ENCODE peak calls at places on chromosomes 5 and 9, in ten cellular contexts. One of them, this sample, is unnamed.

GRCh38 chr5:142841511-142842255 is 71.5 kb downstream of the ARHGAP26 start:
- DNase-seq in kidney epithelial cell: no peak
- DNase-seq in tibial nerve: peak
- DNase-seq in HFFc6: peak
- DNase-seq in nephron progenitor cell: no peak
- DNase-seq in transverse colon: no peak
- DNase-seq in neural progenitor cell: peak
- DNase-seq in AG10803: peak
- DNase-seq in osteocyte: no peak
- DNase-seq in omental fat pad: no peak
- DNase-seq in this sample: peak

GRCh38 chr9:34650816-34651215 is 1.2 kb upstream of the IL11RA start:
- DNase-seq in kidney epithelial cell: no peak
- DNase-seq in tibial nerve: no peak
- DNase-seq in HFFc6: no peak
- DNase-seq in nephron progenitor cell: no peak
- DNase-seq in transverse colon: no peak
- DNase-seq in neural progenitor cell: no peak
- DNase-seq in AG10803: no peak
- DNase-seq in osteocyte: no peak
- DNase-seq in omental fat pad: no peak
- DNase-seq in this sample: no peak

GRCh38 chr5:57456531-57457135 is 26.0 kb downstream of the ACTBL2 start:
- DNase-seq in kidney epithelial cell: no peak
- DNase-seq in tibial nerve: no peak
- DNase-seq in HFFc6: no peak
- DNase-seq in nephron progenitor cell: no peak
- DNase-seq in transverse colon: no peak
- DNase-seq in neural progenitor cell: no peak
- DNase-seq in AG10803: no peak
- DNase-seq in osteocyte: no peak
- DNase-seq in omental fat pad: no peak
- DNase-seq in this sample: no peak

GRCh38 chr5:14925326-14925725 is 53.7 kb upstream of the ANKH start:
- DNase-seq in kidney epithelial cell: no peak
- DNase-seq in tibial nerve: no peak
- DNase-seq in HFFc6: no peak
- DNase-seq in nephron progenitor cell: no peak
- DNase-seq in transverse colon: no peak
- DNase-seq in neural progenitor cell: no peak
- DNase-seq in AG10803: peak
- DNase-seq in osteocyte: no peak
- DNase-seq in omental fat pad: no peak
- DNase-seq in this sample: no peak

GRCh38 chr9:35816708-35817107 is 1.9 kb upstream of the HINT2 start:
- DNase-seq in kidney epithelial cell: no peak
- DNase-seq in tibial nerve: no peak
- DNase-seq in HFFc6: no peak
- DNase-seq in nephron progenitor cell: no peak
- DNase-seq in transverse colon: no peak
- DNase-seq in neural progenitor cell: peak
- DNase-seq in AG10803: no peak
- DNase-seq in osteocyte: no peak
- DNase-seq in omental fat pad: no peak
- DNase-seq in this sample: no peak

GRCh38 chr5:141260458-141261237 is 15.5 kb downstream of the PCDHB15 start:
- DNase-seq in kidney epithelial cell: no peak
- DNase-seq in tibial nerve: no peak
- DNase-seq in HFFc6: no peak
- DNase-seq in nephron progenitor cell: no peak
- DNase-seq in transverse colon: no peak
- DNase-seq in neural progenitor cell: peak
- DNase-seq in AG10803: no peak
- DNase-seq in osteocyte: no peak
- DNase-seq in omental fat pad: no peak
- DNase-seq in this sample: no peak

GRCh38 chr9:118786877-118787276 is 582.4 kb downstream of the BRINP1 start:
- DNase-seq in kidney epithelial cell: no peak
- DNase-seq in tibial nerve: no peak
- DNase-seq in HFFc6: no peak
- DNase-seq in nephron progenitor cell: no peak
- DNase-seq in transverse colon: no peak
- DNase-seq in neural progenitor cell: no peak
- DNase-seq in AG10803: no peak
- DNase-seq in osteocyte: no peak
- DNase-seq in omental fat pad: no peak
- DNase-seq in this sample: no peak

GRCh38 chr9:88536951-88537742 is 2.2 kb downstream of the NXNL2 start:
- DNase-seq in kidney epithelial cell: no peak
- DNase-seq in tibial nerve: no peak
- DNase-seq in HFFc6: no peak
- DNase-seq in nephron progenitor cell: no peak
- DNase-seq in transverse colon: no peak
- DNase-seq in neural progenitor cell: no peak
- DNase-seq in AG10803: no peak
- DNase-seq in osteocyte: no peak
- DNase-seq in omental fat pad: no peak
- DNase-seq in this sample: peak

GRCh38 chr9:92963831-92964606 is 16.7 kb downstream of the FGD3 start:
- DNase-seq in kidney epithelial cell: no peak
- DNase-seq in tibial nerve: peak
- DNase-seq in HFFc6: no peak
- DNase-seq in nephron progenitor cell: no peak
- DNase-seq in transverse colon: peak
- DNase-seq in neural progenitor cell: no peak
- DNase-seq in AG10803: no peak
- DNase-seq in osteocyte: no peak
- DNase-seq in omental fat pad: no peak
- DNase-seq in this sample: no peak

GRCh38 chr9:127919253-127919815 is 2.5 kb upstream of the ST6GALNAC4 start:
- DNase-seq in kidney epithelial cell: peak
- DNase-seq in tibial nerve: peak
- DNase-seq in HFFc6: peak
- DNase-seq in nephron progenitor cell: no peak
- DNase-seq in transverse colon: peak
- DNase-seq in neural progenitor cell: no peak
- DNase-seq in AG10803: peak
- DNase-seq in osteocyte: peak
- DNase-seq in omental fat pad: peak
- DNase-seq in this sample: peak

GRCh38 chr5:143177263-143177994 is 226.1 kb downstream of the NR3C1 start:
- DNase-seq in kidney epithelial cell: peak
- DNase-seq in tibial nerve: no peak
- DNase-seq in HFFc6: peak
- DNase-seq in nephron progenitor cell: no peak
- DNase-seq in transverse colon: no peak
- DNase-seq in neural progenitor cell: no peak
- DNase-seq in AG10803: peak
- DNase-seq in osteocyte: no peak
- DNase-seq in omental fat pad: no peak
- DNase-seq in this sample: no peak

GRCh38 chr9:35616681-35617459 is 1.3 kb downstream of the CD72 start:
- DNase-seq in kidney epithelial cell: no peak
- DNase-seq in tibial nerve: peak
- DNase-seq in HFFc6: no peak
- DNase-seq in nephron progenitor cell: peak
- DNase-seq in transverse colon: peak
- DNase-seq in neural progenitor cell: peak
- DNase-seq in AG10803: peak
- DNase-seq in osteocyte: no peak
- DNase-seq in omental fat pad: peak
- DNase-seq in this sample: peak

GRCh38 chr9:109699019-109699418 is 81.0 kb upstream of the PALM2AKAP2 start:
- DNase-seq in kidney epithelial cell: no peak
- DNase-seq in tibial nerve: no peak
- DNase-seq in HFFc6: peak
- DNase-seq in nephron progenitor cell: no peak
- DNase-seq in transverse colon: no peak
- DNase-seq in neural progenitor cell: no peak
- DNase-seq in AG10803: peak
- DNase-seq in osteocyte: no peak
- DNase-seq in omental fat pad: no peak
- DNase-seq in this sample: no peak

GRCh38 chr9:92180669-92181181 is 65.5 kb upstream of the SPTLC1 start:
- DNase-seq in kidney epithelial cell: peak
- DNase-seq in tibial nerve: no peak
- DNase-seq in HFFc6: peak
- DNase-seq in nephron progenitor cell: no peak
- DNase-seq in transverse colon: no peak
- DNase-seq in neural progenitor cell: no peak
- DNase-seq in AG10803: peak
- DNase-seq in osteocyte: peak
- DNase-seq in omental fat pad: no peak
- DNase-seq in this sample: no peak

GRCh38 chr5:10106806-10107205 is 142.9 kb downstream of the ATPSCKMT start:
- DNase-seq in kidney epithelial cell: no peak
- DNase-seq in tibial nerve: no peak
- DNase-seq in HFFc6: peak
- DNase-seq in nephron progenitor cell: no peak
- DNase-seq in transverse colon: no peak
- DNase-seq in neural progenitor cell: no peak
- DNase-seq in AG10803: peak
- DNase-seq in osteocyte: no peak
- DNase-seq in omental fat pad: no peak
- DNase-seq in this sample: no peak

GRCh38 chr5:100553209-100553608 is 18.0 kb downstream of the FAM174A start:
- DNase-seq in kidney epithelial cell: no peak
- DNase-seq in tibial nerve: no peak
- DNase-seq in HFFc6: peak
- DNase-seq in nephron progenitor cell: no peak
- DNase-seq in transverse colon: no peak
- DNase-seq in neural progenitor cell: no peak
- DNase-seq in AG10803: peak
- DNase-seq in osteocyte: no peak
- DNase-seq in omental fat pad: no peak
- DNase-seq in this sample: no peak

GRCh38 chr5:128574041-128574440 is 36.0 kb upstream of the FBN2 start:
- DNase-seq in kidney epithelial cell: peak
- DNase-seq in tibial nerve: no peak
- DNase-seq in HFFc6: peak
- DNase-seq in nephron progenitor cell: no peak
- DNase-seq in transverse colon: no peak
- DNase-seq in neural progenitor cell: no peak
- DNase-seq in AG10803: no peak
- DNase-seq in osteocyte: no peak
- DNase-seq in omental fat pad: no peak
- DNase-seq in this sample: no peak

GRCh38 chr9:97373311-97373710 is 38.6 kb upstream of the TDRD7 start:
- DNase-seq in kidney epithelial cell: no peak
- DNase-seq in tibial nerve: no peak
- DNase-seq in HFFc6: no peak
- DNase-seq in nephron progenitor cell: no peak
- DNase-seq in transverse colon: peak
- DNase-seq in neural progenitor cell: no peak
- DNase-seq in AG10803: no peak
- DNase-seq in osteocyte: no peak
- DNase-seq in omental fat pad: no peak
- DNase-seq in this sample: no peak

DNA sequence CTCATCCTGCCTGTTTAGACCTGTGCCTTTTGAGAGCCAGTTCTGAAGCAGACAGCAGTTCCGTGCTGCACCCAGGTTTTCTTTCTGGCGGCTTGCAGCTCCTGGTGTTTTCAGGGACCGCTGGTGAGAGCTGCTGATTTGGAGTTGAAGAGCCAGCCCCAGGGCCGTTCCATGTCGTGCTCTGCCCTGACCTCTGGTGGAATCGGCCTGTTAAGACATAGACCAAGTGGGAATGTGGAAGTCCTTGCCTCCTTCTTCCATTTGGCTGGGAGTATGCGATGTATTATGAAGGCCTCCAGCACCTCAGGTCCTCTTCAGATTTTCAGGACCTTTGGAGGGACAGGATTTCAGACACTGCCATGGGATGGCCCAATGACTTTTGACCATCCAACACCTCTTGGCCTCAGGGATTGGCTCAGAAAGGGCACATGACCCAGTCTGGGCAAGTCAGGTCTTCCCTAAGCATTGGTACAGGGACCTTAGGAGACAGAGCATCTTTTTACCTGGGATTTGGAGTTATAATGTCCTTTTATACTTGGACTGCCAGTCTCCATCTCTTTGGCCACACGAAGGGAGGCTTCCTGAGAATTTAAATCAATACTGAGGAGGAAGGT is 136.1 kb upstream of the CLINT1 start:
- DNase-seq in kidney epithelial cell: no peak
- DNase-seq in tibial nerve: peak
- DNase-seq in HFFc6: peak
- DNase-seq in nephron progenitor cell: peak
- DNase-seq in transverse colon: peak
- DNase-seq in neural progenitor cell: peak
- DNase-seq in AG10803: peak
- DNase-seq in osteocyte: peak
- DNase-seq in omental fat pad: peak
- DNase-seq in this sample: peak
- TF ChIP-seq CTCF in kidney epithelial cell: peak
- TF ChIP-seq CTCF in tibial nerve: peak
- TF ChIP-seq CTCF in HFFc6: peak
- TF ChIP-seq CTCF in nephron progenitor cell: peak
- TF ChIP-seq CTCF in transverse colon: peak
- TF ChIP-seq CTCF in neural progenitor cell: peak
- TF ChIP-seq CTCF in AG10803: peak
- TF ChIP-seq CTCF in osteocyte: peak
- TF ChIP-seq CTCF in omental fat pad: no peak
- TF ChIP-seq CTCF in this sample: peak

GRCh38 chr5:164326219-164326618 is 820.8 kb downstream of the MAT2B start:
- DNase-seq in kidney epithelial cell: no peak
- DNase-seq in tibial nerve: no peak
- DNase-seq in HFFc6: no peak
- DNase-seq in nephron progenitor cell: no peak
- DNase-seq in transverse colon: no peak
- DNase-seq in neural progenitor cell: no peak
- DNase-seq in AG10803: no peak
- DNase-seq in osteocyte: no peak
- DNase-seq in omental fat pad: no peak
- DNase-seq in this sample: no peak
- TF ChIP-seq CTCF in kidney epithelial cell: peak
- TF ChIP-seq CTCF in tibial nerve: no peak
- TF ChIP-seq CTCF in HFFc6: peak
- TF ChIP-seq CTCF in nephron progenitor cell: no peak
- TF ChIP-seq CTCF in transverse colon: no peak
- TF ChIP-seq CTCF in neural progenitor cell: peak
- TF ChIP-seq CTCF in AG10803: no peak
- TF ChIP-seq CTCF in osteocyte: no peak
- TF ChIP-seq CTCF in omental fat pad: no peak
- TF ChIP-seq CTCF in this sample: no peak

GRCh38 chr9:85940832-85941616 is at the start of gene NAA35:
- DNase-seq in kidney epithelial cell: peak
- DNase-seq in tibial nerve: peak
- DNase-seq in HFFc6: peak
- DNase-seq in nephron progenitor cell: peak
- DNase-seq in transverse colon: peak
- DNase-seq in neural progenitor cell: peak
- DNase-seq in AG10803: peak
- DNase-seq in osteocyte: peak
- DNase-seq in omental fat pad: peak
- DNase-seq in this sample: peak
- TF ChIP-seq CTCF in kidney epithelial cell: no peak
- TF ChIP-seq CTCF in tibial nerve: no peak
- TF ChIP-seq CTCF in HFFc6: no peak
- TF ChIP-seq CTCF in nephron progenitor cell: no peak
- TF ChIP-seq CTCF in transverse colon: no peak
- TF ChIP-seq CTCF in neural progenitor cell: no peak
- TF ChIP-seq CTCF in AG10803: no peak
- TF ChIP-seq CTCF in osteocyte: no peak
- TF ChIP-seq CTCF in omental fat pad: no peak
- TF ChIP-seq CTCF in this sample: no peak

GRCh38 chr5:93909356-93909755 is 168.0 kb upstream of the POU5F2 start:
- DNase-seq in kidney epithelial cell: no peak
- DNase-seq in tibial nerve: no peak
- DNase-seq in HFFc6: no peak
- DNase-seq in nephron progenitor cell: no peak
- DNase-seq in transverse colon: no peak
- DNase-seq in neural progenitor cell: peak
- DNase-seq in AG10803: no peak
- DNase-seq in osteocyte: no peak
- DNase-seq in omental fat pad: no peak
- DNase-seq in this sample: no peak
- TF ChIP-seq CTCF in kidney epithelial cell: no peak
- TF ChIP-seq CTCF in tibial nerve: no peak
- TF ChIP-seq CTCF in HFFc6: peak
- TF ChIP-seq CTCF in nephron progenitor cell: peak
- TF ChIP-seq CTCF in transverse colon: no peak
- TF ChIP-seq CTCF in neural progenitor cell: peak
- TF ChIP-seq CTCF in AG10803: peak
- TF ChIP-seq CTCF in osteocyte: peak
- TF ChIP-seq CTCF in omental fat pad: no peak
- TF ChIP-seq CTCF in this sample: no peak